ENCODE peak calls at places on chromosomes 12 and 14, in five cellular contexts. One of them, this sample, is unnamed.

GRCh38 chr14:30938617-30939016 is 64.3 kb downstream of the COCH start:
- DNase-seq in HTR-8/SVneo: no peak
- DNase-seq in neuronal stem cell: no peak
- DNase-seq in NCI-H2081: no peak
- DNase-seq in endothelial cell: no peak
- DNase-seq in this sample: no peak

GRCh38 chr12:82517027-82517426 is 158.7 kb downstream of the METTL25 start:
- DNase-seq in HTR-8/SVneo: no peak
- DNase-seq in neuronal stem cell: no peak
- DNase-seq in endothelial cell: peak
- DNase-seq in NCI-H2081: peak
- DNase-seq in this sample: peak

GRCh38 chr12:6765634-6766581 is at the start of gene PTMS:
- DNase-seq in endothelial cell: peak
- DNase-seq in HTR-8/SVneo: peak
- DNase-seq in neuronal stem cell: peak
- DNase-seq in NCI-H2081: peak
- DNase-seq in this sample: peak

GRCh38 chr12:65170245-65170881 is 980 bp downstream of the LEMD3 start:
- DNase-seq in NCI-H2081: peak
- DNase-seq in endothelial cell: peak
- DNase-seq in HTR-8/SVneo: peak
- DNase-seq in neuronal stem cell: peak
- DNase-seq in this sample: peak

GRCh38 chr12:25236190-25236589 is 14.5 kb downstream of the KRAS start:
- DNase-seq in neuronal stem cell: no peak
- DNase-seq in HTR-8/SVneo: no peak
- DNase-seq in endothelial cell: no peak
- DNase-seq in NCI-H2081: no peak
- DNase-seq in this sample: no peak

GRCh38 chr12:79151956-79152355 is 287.4 kb downstream of the SYT1 start:
- DNase-seq in HTR-8/SVneo: no peak
- DNase-seq in neuronal stem cell: no peak
- DNase-seq in NCI-H2081: no peak
- DNase-seq in endothelial cell: no peak
- DNase-seq in this sample: no peak

GRCh38 chr12:74401035-74401434 is 136.6 kb upstream of the ATXN7L3B start:
- DNase-seq in NCI-H2081: no peak
- DNase-seq in HTR-8/SVneo: no peak
- DNase-seq in neuronal stem cell: no peak
- DNase-seq in endothelial cell: no peak
- DNase-seq in this sample: peak

GRCh38 chr12:104886418-104887401 is 71.4 kb downstream of the SLC41A2 start:
- DNase-seq in endothelial cell: no peak
- DNase-seq in HTR-8/SVneo: no peak
- DNase-seq in neuronal stem cell: no peak
- DNase-seq in NCI-H2081: peak
- DNase-seq in this sample: no peak

GRCh38 chr12:131045705-131046460 is 92.2 kb downstream of the ADGRD1 start:
- DNase-seq in HTR-8/SVneo: no peak
- DNase-seq in neuronal stem cell: no peak
- DNase-seq in endothelial cell: no peak
- DNase-seq in NCI-H2081: no peak
- DNase-seq in this sample: no peak

GRCh38 chr12:109999649-109999971 is 380 bp downstream of the ANKRD13A start:
- DNase-seq in HTR-8/SVneo: no peak
- DNase-seq in endothelial cell: no peak
- DNase-seq in neuronal stem cell: no peak
- DNase-seq in NCI-H2081: no peak
- DNase-seq in this sample: no peak

GRCh38 chr12:115528466-115528865 is 749.0 kb downstream of the MED13L start:
- DNase-seq in neuronal stem cell: no peak
- DNase-seq in endothelial cell: no peak
- DNase-seq in HTR-8/SVneo: no peak
- DNase-seq in NCI-H2081: no peak
- DNase-seq in this sample: no peak

GRCh38 chr12:74890237-74890599 is 319.4 kb downstream of the KCNC2 start:
- DNase-seq in neuronal stem cell: no peak
- DNase-seq in NCI-H2081: no peak
- DNase-seq in endothelial cell: no peak
- DNase-seq in HTR-8/SVneo: peak
- DNase-seq in this sample: peak

GRCh38 chr14:64202731-64203130 is 91.4 kb downstream of the ESR2 start:
- DNase-seq in neuronal stem cell: no peak
- DNase-seq in NCI-H2081: no peak
- DNase-seq in HTR-8/SVneo: no peak
- DNase-seq in endothelial cell: no peak
- DNase-seq in this sample: no peak